ENCODE peak calls at places on chromosomes 5 and 9, in ten cellular contexts. One of them, this sample, is unnamed.
A peak's percentile ranks its signal among the peaks of the same experiment; 100 is the strongest.

GRCh38 chr5:150778103-150778516 is 447 bp upstream of the SMIM3 start:
- DNase-seq in activated CD4-positive, alpha-beta memory T cell treated with anti-CD3 and anti-CD28 coated beads, Interleukin-2, amount 10 ng/mL, durations not matched to agents 7 days and 5 days: no peak
- DNase-seq in activated gamma-delta T cell treated with Interleukin-2 at 50 U/mL for 16 hours: no peak
- DNase-seq in NCI-H69: no peak
- DNase-seq in RKO: no peak
- DNase-seq in AG04449: no peak
- DNase-seq in NCI-H2171 treated with DMSO at 0.1 percent for 48 hours: no peak
- DNase-seq in putamen: no peak
- DNase-seq in GM03348: no peak
- DNase-seq in lung microvascular endothelial cell: peak; percentile 72
- DNase-seq in this sample: peak; percentile 43

GRCh38 chr9:14782652-14783051 is 60.1 kb upstream of the CER1 start:
- DNase-seq in activated CD4-positive, alpha-beta memory T cell treated with anti-CD3 and anti-CD28 coated beads, Interleukin-2, amount 10 ng/mL, durations not matched to agents 7 days and 5 days: no peak
- DNase-seq in activated gamma-delta T cell treated with Interleukin-2 at 50 U/mL for 16 hours: no peak
- DNase-seq in NCI-H69: peak; percentile 58
- DNase-seq in RKO: no peak
- DNase-seq in AG04449: no peak
- DNase-seq in NCI-H2171 treated with DMSO at 0.1 percent for 48 hours: peak; percentile 73
- DNase-seq in putamen: no peak
- DNase-seq in GM03348: no peak
- DNase-seq in lung microvascular endothelial cell: no peak
- DNase-seq in this sample: no peak

GRCh38 chr5:157977957-157978505 is 119.1 kb upstream of the CLINT1 start:
- DNase-seq in activated CD4-positive, alpha-beta memory T cell treated with anti-CD3 and anti-CD28 coated beads, Interleukin-2, amount 10 ng/mL, durations not matched to agents 7 days and 5 days: no peak
- DNase-seq in activated gamma-delta T cell treated with Interleukin-2 at 50 U/mL for 16 hours: no peak
- DNase-seq in NCI-H69: peak; percentile 28
- DNase-seq in RKO: no peak
- DNase-seq in AG04449: no peak
- DNase-seq in NCI-H2171 treated with DMSO at 0.1 percent for 48 hours: no peak
- DNase-seq in putamen: no peak
- DNase-seq in GM03348: no peak
- DNase-seq in lung microvascular endothelial cell: no peak
- DNase-seq in this sample: peak; percentile 19

GRCh38 chr9:133510926-133511505 is 13.7 kb downstream of the MYMK start:
- DNase-seq in activated CD4-positive, alpha-beta memory T cell treated with anti-CD3 and anti-CD28 coated beads, Interleukin-2, amount 10 ng/mL, durations not matched to agents 7 days and 5 days: no peak
- DNase-seq in activated gamma-delta T cell treated with Interleukin-2 at 50 U/mL for 16 hours: no peak
- DNase-seq in NCI-H69: no peak
- DNase-seq in RKO: no peak
- DNase-seq in AG04449: no peak
- DNase-seq in NCI-H2171 treated with DMSO at 0.1 percent for 48 hours: no peak
- DNase-seq in putamen: no peak
- DNase-seq in GM03348: no peak
- DNase-seq in lung microvascular endothelial cell: no peak
- DNase-seq in this sample: no peak

GRCh38 chr9:95506438-95506691 is 10.4 kb downstream of the PTCH1 start:
- DNase-seq in activated CD4-positive, alpha-beta memory T cell treated with anti-CD3 and anti-CD28 coated beads, Interleukin-2, amount 10 ng/mL, durations not matched to agents 7 days and 5 days: peak; percentile 26
- DNase-seq in activated gamma-delta T cell treated with Interleukin-2 at 50 U/mL for 16 hours: no peak
- DNase-seq in NCI-H69: peak; percentile 84
- DNase-seq in RKO: peak; percentile 70
- DNase-seq in AG04449: no peak
- DNase-seq in NCI-H2171 treated with DMSO at 0.1 percent for 48 hours: peak; percentile 66
- DNase-seq in putamen: no peak
- DNase-seq in GM03348: peak; percentile 71
- DNase-seq in lung microvascular endothelial cell: peak; percentile 43
- DNase-seq in this sample: peak; percentile 79

GRCh38 chr5:60649288-60649917 is 50.6 kb downstream of the DEPDC1B start:
- DNase-seq in activated CD4-positive, alpha-beta memory T cell treated with anti-CD3 and anti-CD28 coated beads, Interleukin-2, amount 10 ng/mL, durations not matched to agents 7 days and 5 days: no peak
- DNase-seq in activated gamma-delta T cell treated with Interleukin-2 at 50 U/mL for 16 hours: no peak
- DNase-seq in NCI-H69: peak; percentile 59
- DNase-seq in RKO: peak; percentile 67
- DNase-seq in AG04449: no peak
- DNase-seq in NCI-H2171 treated with DMSO at 0.1 percent for 48 hours: peak; percentile 7
- DNase-seq in putamen: peak; percentile 26
- DNase-seq in GM03348: peak; percentile 50
- DNase-seq in lung microvascular endothelial cell: peak; percentile 67
- DNase-seq in this sample: peak; percentile 66

GRCh38 chr5:88251048-88251711 is 17.5 kb downstream of the TMEM161B start:
- DNase-seq in activated CD4-positive, alpha-beta memory T cell treated with anti-CD3 and anti-CD28 coated beads, Interleukin-2, amount 10 ng/mL, durations not matched to agents 7 days and 5 days: peak; percentile 36
- DNase-seq in activated gamma-delta T cell treated with Interleukin-2 at 50 U/mL for 16 hours: no peak
- DNase-seq in NCI-H69: no peak
- DNase-seq in RKO: no peak
- DNase-seq in AG04449: no peak
- DNase-seq in NCI-H2171 treated with DMSO at 0.1 percent for 48 hours: no peak
- DNase-seq in putamen: no peak
- DNase-seq in GM03348: no peak
- DNase-seq in lung microvascular endothelial cell: no peak
- DNase-seq in this sample: no peak

GRCh38 chr9:69204869-69205268 is 30.8 kb downstream of the TJP2 start:
- DNase-seq in activated CD4-positive, alpha-beta memory T cell treated with anti-CD3 and anti-CD28 coated beads, Interleukin-2, amount 10 ng/mL, durations not matched to agents 7 days and 5 days: no peak
- DNase-seq in activated gamma-delta T cell treated with Interleukin-2 at 50 U/mL for 16 hours: no peak
- DNase-seq in NCI-H69: no peak
- DNase-seq in RKO: no peak
- DNase-seq in AG04449: no peak
- DNase-seq in NCI-H2171 treated with DMSO at 0.1 percent for 48 hours: no peak
- DNase-seq in putamen: peak; percentile 84
- DNase-seq in GM03348: peak; percentile 59
- DNase-seq in lung microvascular endothelial cell: peak; percentile 84
- DNase-seq in this sample: peak; percentile 92

GRCh38 chr5:96093890-96094381 is 132.3 kb upstream of the ELL2 start:
- DNase-seq in activated CD4-positive, alpha-beta memory T cell treated with anti-CD3 and anti-CD28 coated beads, Interleukin-2, amount 10 ng/mL, durations not matched to agents 7 days and 5 days: no peak
- DNase-seq in activated gamma-delta T cell treated with Interleukin-2 at 50 U/mL for 16 hours: no peak
- DNase-seq in NCI-H69: peak; percentile 85
- DNase-seq in RKO: peak; percentile 80
- DNase-seq in AG04449: no peak
- DNase-seq in NCI-H2171 treated with DMSO at 0.1 percent for 48 hours: no peak
- DNase-seq in putamen: no peak
- DNase-seq in GM03348: peak; percentile 13
- DNase-seq in lung microvascular endothelial cell: no peak
- DNase-seq in this sample: peak; percentile 73

GRCh38 chr5:140118294-140118936 is 4.5 kb downstream of the PURA start:
- DNase-seq in activated CD4-positive, alpha-beta memory T cell treated with anti-CD3 and anti-CD28 coated beads, Interleukin-2, amount 10 ng/mL, durations not matched to agents 7 days and 5 days: no peak
- DNase-seq in activated gamma-delta T cell treated with Interleukin-2 at 50 U/mL for 16 hours: no peak
- DNase-seq in NCI-H69: no peak
- DNase-seq in RKO: peak; percentile 64
- DNase-seq in AG04449: no peak
- DNase-seq in NCI-H2171 treated with DMSO at 0.1 percent for 48 hours: no peak
- DNase-seq in putamen: no peak
- DNase-seq in GM03348: no peak
- DNase-seq in lung microvascular endothelial cell: no peak
- DNase-seq in this sample: peak; percentile 40

GRCh38 chr9:14961372-14962068 is 51.3 kb upstream of the FREM1 start:
- DNase-seq in activated CD4-positive, alpha-beta memory T cell treated with anti-CD3 and anti-CD28 coated beads, Interleukin-2, amount 10 ng/mL, durations not matched to agents 7 days and 5 days: no peak
- DNase-seq in activated gamma-delta T cell treated with Interleukin-2 at 50 U/mL for 16 hours: no peak
- DNase-seq in NCI-H69: no peak
- DNase-seq in RKO: no peak
- DNase-seq in AG04449: no peak
- DNase-seq in NCI-H2171 treated with DMSO at 0.1 percent for 48 hours: no peak
- DNase-seq in putamen: no peak
- DNase-seq in GM03348: no peak
- DNase-seq in lung microvascular endothelial cell: no peak
- DNase-seq in this sample: no peak

GRCh38 chr5:144028058-144028457 is 142.4 kb downstream of the YIPF5 start:
- DNase-seq in activated CD4-positive, alpha-beta memory T cell treated with anti-CD3 and anti-CD28 coated beads, Interleukin-2, amount 10 ng/mL, durations not matched to agents 7 days and 5 days: no peak
- DNase-seq in activated gamma-delta T cell treated with Interleukin-2 at 50 U/mL for 16 hours: no peak
- DNase-seq in NCI-H69: peak; percentile 89
- DNase-seq in RKO: no peak
- DNase-seq in AG04449: peak; percentile 47
- DNase-seq in NCI-H2171 treated with DMSO at 0.1 percent for 48 hours: peak; percentile 5
- DNase-seq in putamen: no peak
- DNase-seq in GM03348: peak; percentile 53
- DNase-seq in lung microvascular endothelial cell: no peak
- DNase-seq in this sample: peak; percentile 73

GRCh38 chr5:179795863-179796833 is 2.4 kb downstream of the LTC4S start:
- DNase-seq in activated CD4-positive, alpha-beta memory T cell treated with anti-CD3 and anti-CD28 coated beads, Interleukin-2, amount 10 ng/mL, durations not matched to agents 7 days and 5 days: peak; percentile 76
- DNase-seq in activated gamma-delta T cell treated with Interleukin-2 at 50 U/mL for 16 hours: peak; percentile 61
- DNase-seq in NCI-H69: peak; percentile 97
- DNase-seq in RKO: peak; percentile 85
- DNase-seq in AG04449: no peak
- DNase-seq in NCI-H2171 treated with DMSO at 0.1 percent for 48 hours: peak; percentile 40
- DNase-seq in putamen: peak; percentile 73
- DNase-seq in GM03348: peak; percentile 91
- DNase-seq in lung microvascular endothelial cell: peak; percentile 86
- DNase-seq in this sample: peak; percentile 94

GRCh38 chr5:177350776-177351391 is 584 bp downstream of the LMAN2 start:
- DNase-seq in activated CD4-positive, alpha-beta memory T cell treated with anti-CD3 and anti-CD28 coated beads, Interleukin-2, amount 10 ng/mL, durations not matched to agents 7 days and 5 days: no peak
- DNase-seq in activated gamma-delta T cell treated with Interleukin-2 at 50 U/mL for 16 hours: no peak
- DNase-seq in NCI-H69: peak; percentile 49
- DNase-seq in RKO: peak; percentile 71
- DNase-seq in AG04449: no peak
- DNase-seq in NCI-H2171 treated with DMSO at 0.1 percent for 48 hours: no peak
- DNase-seq in putamen: no peak
- DNase-seq in GM03348: no peak
- DNase-seq in lung microvascular endothelial cell: no peak
- DNase-seq in this sample: peak; percentile 35

GRCh38 chr9:16540996-16541668 is 329.3 kb downstream of the BNC2 start:
- DNase-seq in activated CD4-positive, alpha-beta memory T cell treated with anti-CD3 and anti-CD28 coated beads, Interleukin-2, amount 10 ng/mL, durations not matched to agents 7 days and 5 days: no peak
- DNase-seq in activated gamma-delta T cell treated with Interleukin-2 at 50 U/mL for 16 hours: no peak
- DNase-seq in NCI-H69: peak; percentile 59
- DNase-seq in RKO: no peak
- DNase-seq in AG04449: no peak
- DNase-seq in NCI-H2171 treated with DMSO at 0.1 percent for 48 hours: no peak
- DNase-seq in putamen: no peak
- DNase-seq in GM03348: peak; percentile 13
- DNase-seq in lung microvascular endothelial cell: peak; percentile 82
- DNase-seq in this sample: peak; percentile 35

GRCh38 chr9:22469928-22470544 is 23.4 kb downstream of the DMRTA1 start:
- DNase-seq in activated CD4-positive, alpha-beta memory T cell treated with anti-CD3 and anti-CD28 coated beads, Interleukin-2, amount 10 ng/mL, durations not matched to agents 7 days and 5 days: no peak
- DNase-seq in activated gamma-delta T cell treated with Interleukin-2 at 50 U/mL for 16 hours: no peak
- DNase-seq in NCI-H69: peak; percentile 88
- DNase-seq in RKO: peak; percentile 58
- DNase-seq in AG04449: no peak
- DNase-seq in NCI-H2171 treated with DMSO at 0.1 percent for 48 hours: peak; percentile 16
- DNase-seq in putamen: peak; percentile 17
- DNase-seq in GM03348: peak; percentile 10
- DNase-seq in lung microvascular endothelial cell: peak; percentile 48
- DNase-seq in this sample: peak; percentile 61

GRCh38 chr9:21030389-21031035 is 928 bp downstream of the HACD4 start:
- DNase-seq in activated CD4-positive, alpha-beta memory T cell treated with anti-CD3 and anti-CD28 coated beads, Interleukin-2, amount 10 ng/mL, durations not matched to agents 7 days and 5 days: peak; percentile 27
- DNase-seq in activated gamma-delta T cell treated with Interleukin-2 at 50 U/mL for 16 hours: no peak
- DNase-seq in NCI-H69: peak; percentile 35
- DNase-seq in RKO: peak; percentile 5
- DNase-seq in AG04449: no peak
- DNase-seq in NCI-H2171 treated with DMSO at 0.1 percent for 48 hours: no peak
- DNase-seq in putamen: peak; percentile 40
- DNase-seq in GM03348: peak; percentile 55
- DNase-seq in lung microvascular endothelial cell: no peak
- DNase-seq in this sample: peak; percentile 72

GRCh38 chr5:138708761-138709160 is 44.5 kb upstream of the CTNNA1 start:
- DNase-seq in activated CD4-positive, alpha-beta memory T cell treated with anti-CD3 and anti-CD28 coated beads, Interleukin-2, amount 10 ng/mL, durations not matched to agents 7 days and 5 days: no peak
- DNase-seq in activated gamma-delta T cell treated with Interleukin-2 at 50 U/mL for 16 hours: no peak
- DNase-seq in NCI-H69: peak; percentile 56
- DNase-seq in RKO: no peak
- DNase-seq in AG04449: no peak
- DNase-seq in NCI-H2171 treated with DMSO at 0.1 percent for 48 hours: no peak
- DNase-seq in putamen: no peak
- DNase-seq in GM03348: no peak
- DNase-seq in lung microvascular endothelial cell: no peak
- DNase-seq in this sample: no peak

GRCh38 chr9:13967493-13967892 is 346.4 kb downstream of the NFIB start:
- DNase-seq in activated CD4-positive, alpha-beta memory T cell treated with anti-CD3 and anti-CD28 coated beads, Interleukin-2, amount 10 ng/mL, durations not matched to agents 7 days and 5 days: no peak
- DNase-seq in activated gamma-delta T cell treated with Interleukin-2 at 50 U/mL for 16 hours: no peak
- DNase-seq in NCI-H69: no peak
- DNase-seq in RKO: no peak
- DNase-seq in AG04449: no peak
- DNase-seq in NCI-H2171 treated with DMSO at 0.1 percent for 48 hours: no peak
- DNase-seq in putamen: no peak
- DNase-seq in GM03348: no peak
- DNase-seq in lung microvascular endothelial cell: no peak
- DNase-seq in this sample: no peak

GRCh38 chr5:176697929-176698520 is 50.7 kb downstream of the TSPAN17 start:
- DNase-seq in activated CD4-positive, alpha-beta memory T cell treated with anti-CD3 and anti-CD28 coated beads, Interleukin-2, amount 10 ng/mL, durations not matched to agents 7 days and 5 days: no peak
- DNase-seq in activated gamma-delta T cell treated with Interleukin-2 at 50 U/mL for 16 hours: no peak
- DNase-seq in NCI-H69: peak; percentile 99
- DNase-seq in RKO: no peak
- DNase-seq in AG04449: no peak
- DNase-seq in NCI-H2171 treated with DMSO at 0.1 percent for 48 hours: peak; percentile 96
- DNase-seq in putamen: no peak
- DNase-seq in GM03348: no peak
- DNase-seq in lung microvascular endothelial cell: no peak
- DNase-seq in this sample: no peak

GRCh38 chr5:107864793-107865192 is 194.1 kb upstream of the EFNA5 start:
- DNase-seq in activated CD4-positive, alpha-beta memory T cell treated with anti-CD3 and anti-CD28 coated beads, Interleukin-2, amount 10 ng/mL, durations not matched to agents 7 days and 5 days: no peak
- DNase-seq in activated gamma-delta T cell treated with Interleukin-2 at 50 U/mL for 16 hours: no peak
- DNase-seq in NCI-H69: peak; percentile 48
- DNase-seq in RKO: no peak
- DNase-seq in AG04449: no peak
- DNase-seq in NCI-H2171 treated with DMSO at 0.1 percent for 48 hours: peak; percentile 3
- DNase-seq in putamen: no peak
- DNase-seq in GM03348: peak; percentile 43
- DNase-seq in lung microvascular endothelial cell: no peak
- DNase-seq in this sample: peak; percentile 57

GRCh38 chr9:133050142-133050541 is 11.6 kb upstream of the CEL start:
- DNase-seq in activated CD4-positive, alpha-beta memory T cell treated with anti-CD3 and anti-CD28 coated beads, Interleukin-2, amount 10 ng/mL, durations not matched to agents 7 days and 5 days: no peak
- DNase-seq in activated gamma-delta T cell treated with Interleukin-2 at 50 U/mL for 16 hours: no peak
- DNase-seq in NCI-H69: no peak
- DNase-seq in RKO: no peak
- DNase-seq in AG04449: no peak
- DNase-seq in NCI-H2171 treated with DMSO at 0.1 percent for 48 hours: no peak
- DNase-seq in putamen: peak; percentile 65
- DNase-seq in GM03348: no peak
- DNase-seq in lung microvascular endothelial cell: no peak
- DNase-seq in this sample: no peak

GRCh38 chr9:14136646-14137370 is 177.1 kb downstream of the NFIB start:
- DNase-seq in activated CD4-positive, alpha-beta memory T cell treated with anti-CD3 and anti-CD28 coated beads, Interleukin-2, amount 10 ng/mL, durations not matched to agents 7 days and 5 days: no peak
- DNase-seq in activated gamma-delta T cell treated with Interleukin-2 at 50 U/mL for 16 hours: no peak
- DNase-seq in NCI-H69: peak; percentile 88
- DNase-seq in RKO: no peak
- DNase-seq in AG04449: no peak
- DNase-seq in NCI-H2171 treated with DMSO at 0.1 percent for 48 hours: no peak
- DNase-seq in putamen: no peak
- DNase-seq in GM03348: no peak
- DNase-seq in lung microvascular endothelial cell: no peak
- DNase-seq in this sample: no peak

GRCh38 chr5:164713682-164714081 is 1208.3 kb downstream of the MAT2B start:
- DNase-seq in activated CD4-positive, alpha-beta memory T cell treated with anti-CD3 and anti-CD28 coated beads, Interleukin-2, amount 10 ng/mL, durations not matched to agents 7 days and 5 days: no peak
- DNase-seq in activated gamma-delta T cell treated with Interleukin-2 at 50 U/mL for 16 hours: no peak
- DNase-seq in NCI-H69: no peak
- DNase-seq in RKO: no peak
- DNase-seq in AG04449: no peak
- DNase-seq in NCI-H2171 treated with DMSO at 0.1 percent for 48 hours: no peak
- DNase-seq in putamen: no peak
- DNase-seq in GM03348: no peak
- DNase-seq in lung microvascular endothelial cell: no peak
- DNase-seq in this sample: no peak

GRCh38 chr9:6356441-6356840 is 28.3 kb downstream of the TPD52L3 start:
- DNase-seq in activated CD4-positive, alpha-beta memory T cell treated with anti-CD3 and anti-CD28 coated beads, Interleukin-2, amount 10 ng/mL, durations not matched to agents 7 days and 5 days: no peak
- DNase-seq in activated gamma-delta T cell treated with Interleukin-2 at 50 U/mL for 16 hours: no peak
- DNase-seq in NCI-H69: no peak
- DNase-seq in RKO: no peak
- DNase-seq in AG04449: no peak
- DNase-seq in NCI-H2171 treated with DMSO at 0.1 percent for 48 hours: no peak
- DNase-seq in putamen: no peak
- DNase-seq in GM03348: no peak
- DNase-seq in lung microvascular endothelial cell: no peak
- DNase-seq in this sample: peak; percentile 67

GRCh38 chr5:6827815-6828214 is 114.6 kb downstream of the TENT4A start:
- DNase-seq in activated CD4-positive, alpha-beta memory T cell treated with anti-CD3 and anti-CD28 coated beads, Interleukin-2, amount 10 ng/mL, durations not matched to agents 7 days and 5 days: peak; percentile 74
- DNase-seq in activated gamma-delta T cell treated with Interleukin-2 at 50 U/mL for 16 hours: peak; percentile 7
- DNase-seq in NCI-H69: peak; percentile 45
- DNase-seq in RKO: no peak
- DNase-seq in AG04449: no peak
- DNase-seq in NCI-H2171 treated with DMSO at 0.1 percent for 48 hours: no peak
- DNase-seq in putamen: no peak
- DNase-seq in GM03348: no peak
- DNase-seq in lung microvascular endothelial cell: no peak
- DNase-seq in this sample: no peak

GRCh38 chr9:83444110-83444509 is 94.1 kb downstream of the FRMD3 start:
- DNase-seq in activated CD4-positive, alpha-beta memory T cell treated with anti-CD3 and anti-CD28 coated beads, Interleukin-2, amount 10 ng/mL, durations not matched to agents 7 days and 5 days: no peak
- DNase-seq in activated gamma-delta T cell treated with Interleukin-2 at 50 U/mL for 16 hours: no peak
- DNase-seq in NCI-H69: peak; percentile 37
- DNase-seq in RKO: no peak
- DNase-seq in AG04449: no peak
- DNase-seq in NCI-H2171 treated with DMSO at 0.1 percent for 48 hours: no peak
- DNase-seq in putamen: no peak
- DNase-seq in GM03348: peak; percentile 41
- DNase-seq in lung microvascular endothelial cell: no peak
- DNase-seq in this sample: peak; percentile 16

GRCh38 chr9:1938675-1939170 is 76.4 kb upstream of the SMARCA2 start:
- DNase-seq in activated CD4-positive, alpha-beta memory T cell treated with anti-CD3 and anti-CD28 coated beads, Interleukin-2, amount 10 ng/mL, durations not matched to agents 7 days and 5 days: no peak
- DNase-seq in activated gamma-delta T cell treated with Interleukin-2 at 50 U/mL for 16 hours: no peak
- DNase-seq in NCI-H69: no peak
- DNase-seq in RKO: no peak
- DNase-seq in AG04449: no peak
- DNase-seq in NCI-H2171 treated with DMSO at 0.1 percent for 48 hours: no peak
- DNase-seq in putamen: no peak
- DNase-seq in GM03348: no peak
- DNase-seq in lung microvascular endothelial cell: no peak
- DNase-seq in this sample: no peak

This sample was measured in GM23248.